ENCODE peak calls at places on chromosomes 3 and 15, in seven cellular contexts. I, O, J, S, G, P and Q are unnamed samples.
A peak's percentile ranks its signal among the peaks of the same experiment; 100 is the strongest.

GRCh38 chr3:133488785-133489367 is 84.6 kb upstream of the CDV3 start:
- DNase-seq in I (peak; percentile 33), O (no peak), J (no peak), S (peak; percentile 46), G (no peak), P (peak; percentile 87), Q (peak; percentile 54)

GRCh38 chr3:113223831-113224240 is 12.5 kb downstream of the BOC start:
- DNase-seq in I (no peak), O (no peak), J (no peak), S (no peak), G (no peak), P (peak; percentile 23), Q (no peak)

GRCh38 chr15:49916998-49917397 is 202.0 kb downstream of the ATP8B4 start:
- DNase-seq in I (no peak), O (no peak), J (no peak), S (no peak), G (no peak), P (no peak), Q (no peak)

GRCh38 chr3:122714269-122714668 is 33.6 kb downstream of the PARP14 start:
- DNase-seq in I (no peak), O (no peak), J (no peak), S (no peak), G (no peak), P (no peak), Q (no peak)

GRCh38 chr3:188272481-188273372 is 118.8 kb downstream of the LPP start:
- DNase-seq in I (no peak), O (no peak), J (peak; percentile 70), S (peak; percentile 64), G (no peak), P (peak; percentile 90), Q (peak; percentile 81)

GRCh38 chr3:114022145-114022544 is 34.2 kb downstream of the CCDC191 start:
- DNase-seq in I (no peak), O (no peak), J (no peak), S (no peak), G (no peak), P (no peak), Q (no peak)

GRCh38 chr15:58522391-58522790 is 90.6 kb downstream of the LIPC start:
- DNase-seq in I (no peak), O (no peak), J (no peak), S (no peak), G (no peak), P (no peak), Q (no peak)

GRCh38 chr3:38471260-38471857 is 17.7 kb downstream of the ACVR2B start:
- DNase-seq in I (no peak), O (no peak), J (no peak), S (no peak), G (no peak), P (no peak), Q (no peak)

GRCh38 chr15:99333413-99333812 is 82.1 kb downstream of the LRRC28 start:
- DNase-seq in I (no peak), O (no peak), J (no peak), S (no peak), G (no peak), P (no peak), Q (no peak)

GRCh38 chr15:31387483-31388118 is 61.0 kb downstream of the KLF13 start:
- DNase-seq in I (peak; percentile 51), O (peak; percentile 83), J (no peak), S (peak; percentile 40), G (no peak), P (peak; percentile 32), Q (peak; percentile 71)

GRCh38 chr3:23656821-23657220 is 148.9 kb upstream of the UBE2E1 start:
- DNase-seq in I (no peak), O (no peak), J (no peak), S (no peak), G (no peak), P (no peak), Q (no peak)

GRCh38 chr3:16288664-16289063 is 23.7 kb downstream of the OXNAD1 start:
- DNase-seq in I (no peak), O (peak; percentile 54), J (no peak), S (no peak), G (no peak), P (no peak), Q (no peak)

GRCh38 chr3:191476053-191476787 is 15.3 kb downstream of the PYDC2 start:
- DNase-seq in I (no peak), O (no peak), J (no peak), S (no peak), G (no peak), P (no peak), Q (peak; percentile 9)

GRCh38 chr15:66169023-66169422 is 84.5 kb downstream of the MEGF11 start:
- DNase-seq in I (no peak), O (no peak), J (no peak), S (no peak), G (no peak), P (no peak), Q (no peak)

GRCh38 chr3:172082269-172082668 is 42.9 kb downstream of the FNDC3B start:
- DNase-seq in I (peak; percentile 97), O (peak; percentile 44), J (peak; percentile 87), S (peak; percentile 96), G (no peak), P (peak; percentile 93), Q (peak; percentile 91)

GRCh38 chr3:21094686-21095085 is 656.3 kb downstream of the ZNF385D start:
- DNase-seq in I (no peak), O (no peak), J (no peak), S (no peak), G (no peak), P (no peak), Q (no peak)

GRCh38 chr3:188509316-188509715 is 355.4 kb downstream of the LPP start:
- DNase-seq in I (no peak), O (no peak), J (no peak), S (no peak), G (no peak), P (no peak), Q (no peak)

GRCh38 chr3:42655980-42656679 is 2.6 kb downstream of the ZBTB47 start:
- DNase-seq in I (no peak), O (no peak), J (no peak), S (no peak), G (no peak), P (peak; percentile 38), Q (peak; percentile 55)
- H3K4me3 ChIP-seq in I (peak overlapping the region; percentile 89), O (no peak overlapping the region), J (peak overlapping the region; percentile 64), S (no peak overlapping the region), G (no peak overlapping the region), P (no peak overlapping the region), Q (no peak overlapping the region)

GRCh38 chr3:66638717-66639116 is 137.9 kb upstream of the LRIG1 start:
- DNase-seq in I (no peak), O (no peak), J (no peak), S (no peak), G (no peak), P (peak; percentile 12), Q (no peak)
- TF ChIP-seq CTCF in I (no peak), O (no peak), J (peak; percentile 8), S (peak; percentile 9), G (no peak), P (peak; percentile 30), Q (no peak)

DNA sequence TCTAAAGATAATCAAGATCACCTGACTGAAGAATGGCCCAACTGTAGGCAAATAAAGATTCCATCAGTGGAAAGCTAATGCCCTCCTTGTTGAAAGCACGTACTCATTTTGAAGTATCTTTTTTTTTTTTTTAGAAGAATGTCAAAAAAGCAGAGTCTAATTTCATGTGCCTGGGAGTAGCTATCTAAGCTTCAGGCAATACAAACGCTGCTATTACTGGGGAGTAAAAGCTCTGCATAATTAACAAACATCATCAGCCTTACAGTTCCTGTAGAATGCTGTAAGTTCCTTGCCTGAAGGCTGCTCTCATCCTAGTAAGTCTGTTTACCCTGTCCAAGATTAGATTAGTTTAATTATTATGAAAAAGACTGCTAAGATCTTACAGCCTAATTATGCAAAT is 451.4 kb upstream of the AGTR1 start:
- DNase-seq in I (no peak), O (no peak), J (no peak), S (no peak), G (no peak), P (no peak), Q (no peak)
- H3K4me3 ChIP-seq in I (no peak overlapping the region), O (no peak overlapping the region), J (no peak overlapping the region), S (no peak overlapping the region), G (no peak overlapping the region), P (no peak overlapping the region), Q (no peak overlapping the region)

DNA sequence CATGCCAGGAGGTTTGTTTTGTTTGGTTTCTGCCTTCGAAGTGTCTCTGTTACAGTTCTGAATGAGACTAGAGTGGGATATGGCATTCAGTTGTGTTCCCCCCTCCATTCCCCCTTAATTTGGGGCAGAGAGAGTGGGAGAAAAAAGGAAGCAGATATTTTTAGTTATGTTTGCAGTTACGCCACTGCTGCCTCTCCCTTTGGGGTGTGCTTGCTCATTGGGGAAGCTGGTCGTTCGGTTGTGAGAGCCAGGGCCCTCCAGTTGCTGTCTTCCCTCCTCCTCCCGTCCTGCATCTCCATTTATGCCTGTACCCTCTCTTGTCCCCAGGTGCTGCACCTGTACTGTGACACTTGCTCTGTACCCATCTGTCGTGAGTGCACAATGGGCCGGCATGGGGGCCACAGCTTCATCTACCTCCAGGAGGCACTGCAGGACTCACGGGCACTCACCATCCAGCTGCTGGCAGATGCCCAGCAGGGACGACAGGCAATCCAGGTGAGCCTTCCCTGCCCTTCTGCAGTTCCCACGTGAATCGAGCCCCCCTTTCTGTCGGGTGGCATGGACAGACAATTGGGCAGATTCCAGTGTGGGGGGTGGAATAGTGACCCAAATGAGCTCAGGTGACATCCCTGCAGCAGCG is 55.8 kb downstream of the TRIM71 start:
- DNase-seq in I (no peak), O (no peak), J (no peak), S (no peak), G (peak; percentile 73), P (no peak), Q (no peak)
- TF ChIP-seq CTCF in I (no peak), O (no peak), J (no peak), S (no peak), G (no peak), P (no peak), Q (no peak)

GRCh38 chr15:23687143-23687470 is at the start of gene NDN:
- DNase-seq in I (no peak), O (peak; percentile 25), J (no peak), S (no peak), G (peak; percentile 78), P (peak; percentile 12), Q (peak; percentile 37)

GRCh38 chr15:23690015-23690414 is 2.9 kb upstream of the NDN start:
- DNase-seq in I (no peak), O (no peak), J (no peak), S (no peak), G (no peak), P (no peak), Q (no peak)

GRCh38 chr15:23690450-23690852 is 3.3 kb upstream of the NDN start:
- DNase-seq in I (peak; percentile 8), O (peak; percentile 48), J (peak; percentile 49), S (no peak), G (peak; percentile 74), P (peak; percentile 41), Q (peak; percentile 38)

GRCh38 chr15:23686466-23687142 is 501 bp downstream of the NDN start:
- DNase-seq in I (no peak), O (no peak), J (no peak), S (no peak), G (no peak), P (no peak), Q (peak; percentile 6)
- H3K4me3 ChIP-seq in I (peak overlapping the region; percentile 37), O (peak overlapping the region; percentile 53), J (peak overlapping the region; percentile 66), S (peak overlapping the region; percentile 43), G (peak overlapping the region; percentile 53), P (peak overlapping the region; percentile 35), Q (peak overlapping the region; percentile 55)